ENCODE peak calls at places on chromosomes 5 and 9, in five cellular contexts. U is H1, R is HEK293T, K is HepG2, P is GM12878. E is an unnamed sample.
A peak's percentile ranks its signal among the peaks of the same experiment; 100 is the strongest.

GRCh38 chr9:134624119-134624826 is 17.3 kb upstream of the COL5A1 start:
- DNase-seq in U (no peak), R (no peak), K (no peak), P (no peak), E (no peak)

GRCh38 chr5:180399391-180399790 is 46.3 kb upstream of the GFPT2 start:
- DNase-seq in U (no peak), R (peak; percentile 10), K (no peak), P (no peak), E (no peak)

GRCh38 chr5:111655169-111655924 is 101.6 kb downstream of the NREP start:
- DNase-seq in U (no peak), R (no peak), K (peak; percentile 1), P (no peak), E (no peak)

GRCh38 chr5:148840531-148840930 is 14.1 kb downstream of the ADRB2 start:
- DNase-seq in U (no peak), R (no peak), K (no peak), P (no peak), E (no peak)

GRCh38 chr9:112166176-112167140 is 8.6 kb downstream of the SUSD1 start:
- DNase-seq in U (no peak), R (no peak), K (peak; percentile 47), P (no peak), E (no peak)

GRCh38 chr5:138900281-138900965 is 25.3 kb upstream of the LRRTM2 start:
- DNase-seq in U (no peak), R (no peak), K (no peak), P (no peak), E (no peak)

GRCh38 chr5:103293099-103293498 is 34.5 kb downstream of the MACIR start:
- DNase-seq in U (no peak), R (no peak), K (no peak), P (no peak), E (no peak)

GRCh38 chr5:37900692-37901091 is 60.9 kb upstream of the GDNF start:
- DNase-seq in U (no peak), R (peak; percentile 27), K (peak; percentile 29), P (no peak), E (no peak)

GRCh38 chr9:38359297-38359653 is 33.2 kb upstream of the ALDH1B1 start:
- DNase-seq in U (no peak), R (no peak), K (peak; percentile 47), P (no peak), E (no peak)

GRCh38 chr5:55923177-55923872 is 71.4 kb downstream of the IL6ST start:
- DNase-seq in U (peak; percentile 45), R (no peak), K (no peak), P (no peak), E (no peak)

GRCh38 chr5:32392039-32392438 is 52.5 kb downstream of the ZFR start:
- DNase-seq in U (no peak), R (no peak), K (no peak), P (no peak), E (no peak)

GRCh38 chr5:32387176-32387575 is 57.4 kb downstream of the ZFR start:
- DNase-seq in U (no peak), R (no peak), K (no peak), P (no peak), E (no peak)

GRCh38 chr5:32387841-32388240 is 56.7 kb downstream of the ZFR start:
- DNase-seq in U (no peak), R (no peak), K (no peak), P (no peak), E (no peak)

GRCh38 chr5:32390819-32391591 is 53.5 kb downstream of the ZFR start:
- DNase-seq in U (no peak), R (no peak), K (peak; percentile 74), P (no peak), E (no peak)

DNA sequence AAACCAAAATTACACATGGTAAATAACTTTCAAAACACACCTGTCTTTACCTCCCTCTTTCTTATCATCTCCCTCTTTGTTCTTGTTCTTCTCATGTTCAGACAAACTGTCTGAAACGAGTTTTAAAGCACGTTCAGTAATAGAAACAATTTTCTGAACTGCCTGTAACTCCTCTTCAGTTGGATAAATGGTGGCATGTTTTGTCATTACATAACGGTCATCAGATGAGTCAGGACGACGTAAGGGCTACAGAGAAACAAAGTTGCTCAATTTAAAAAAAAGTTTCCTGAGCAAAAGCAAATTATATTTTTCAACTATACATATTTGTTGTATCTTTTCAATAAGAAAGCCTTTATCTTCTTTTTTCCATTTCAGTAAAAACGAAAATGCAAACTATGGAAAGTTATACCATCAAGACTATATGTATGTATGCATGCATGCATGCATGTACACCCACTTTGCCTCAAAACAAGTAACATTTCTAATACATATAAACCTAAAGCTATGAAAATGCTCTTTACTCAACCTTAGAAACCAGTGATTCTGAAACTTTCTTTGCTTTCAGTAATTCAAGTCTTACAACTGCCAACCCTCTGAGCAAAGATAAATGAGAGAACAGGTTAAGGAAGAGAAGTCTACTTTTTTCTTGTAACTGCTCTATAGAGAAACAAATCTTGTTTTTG is 56.0 kb downstream of the ZFR start:
- DNase-seq in U (no peak), R (no peak), K (no peak), P (no peak), E (no peak)
- TF ChIP-seq SUZ12 in U (no peak), R (no peak), K (no peak), P (no peak), E (no peak)

GRCh38 chr9:2677927-2678889 is 39.1 kb upstream of the KCNV2 start:
- DNase-seq in U (no peak), R (no peak), K (no peak), P (no peak), E (no peak)
- TF ChIP-seq SUZ12 in U (no peak), R (no peak), K (no peak), P (no peak), E (no peak)

GRCh38 chr9:130426467-130426773 is 18.3 kb upstream of the ASS1 start:
- DNase-seq in U (no peak), R (no peak), K (no peak), P (no peak), E (no peak)
- TF ChIP-seq SUZ12 in U (no peak), R (no peak), K (no peak), P (no peak), E (no peak)

GRCh38 chr5:174951151-174951780 is 226.9 kb downstream of the MSX2 start:
- DNase-seq in U (peak; percentile 60), R (peak; percentile 87), K (peak; percentile 71), P (no peak), E (peak; percentile 66)
- TF ChIP-seq SUZ12 in U (no peak), R (no peak), K (no peak), P (no peak), E (no peak)

DNA sequence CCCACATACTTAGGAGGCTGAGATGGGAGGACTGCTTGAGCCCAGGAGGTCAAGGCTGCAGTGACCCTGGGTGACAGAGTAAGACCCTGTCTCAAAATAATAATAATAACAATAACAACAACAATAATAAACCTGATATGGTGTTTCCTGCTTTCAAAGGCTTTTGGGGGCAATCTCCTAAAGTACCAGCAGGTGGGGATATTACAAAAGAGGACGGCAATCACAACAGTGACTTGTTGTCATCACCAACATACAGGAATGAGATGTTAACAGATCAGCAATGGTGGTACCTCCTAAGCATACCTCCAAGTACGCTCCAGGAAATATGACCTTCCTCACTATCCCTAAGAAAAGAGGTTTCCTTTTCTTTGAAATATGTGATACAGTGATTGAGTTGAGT is 91.1 kb upstream of the RNF180 start:
- DNase-seq in U (peak; percentile 49), R (peak; percentile 45), K (peak; percentile 21), P (no peak), E (peak; percentile 20)
- TF ChIP-seq SUZ12 in U (no peak), R (no peak), K (no peak), P (no peak), E (no peak)

GRCh38 chr5:68898961-68899471 is 194.8 kb upstream of the SLC30A5 start:
- DNase-seq in U (no peak), R (no peak), K (no peak), P (no peak), E (peak; percentile 50)
- TF ChIP-seq SUZ12 in U (no peak), R (no peak), K (no peak), P (no peak), E (no peak)

GRCh38 chr5:116454417-116454927 is 120.2 kb downstream of the SEMA6A start:
- DNase-seq in U (no peak), R (no peak), K (no peak), P (peak; percentile 63), E (no peak)
- TF ChIP-seq SUZ12 in U (no peak), R (no peak), K (no peak), P (no peak), E (no peak)

GRCh38 chr9:137618105-137619067 is at the start of gene EHMT1:
- DNase-seq in U (peak; percentile 95), R (peak; percentile 98), K (peak; percentile 67), P (peak; percentile 32), E (peak; percentile 70)

GRCh38 chr9:137626448-137626847 is 7.6 kb downstream of the EHMT1 start:
- DNase-seq in U (no peak), R (no peak), K (no peak), P (no peak), E (no peak)

GRCh38 chr9:137619240-137620090 is 660 bp downstream of the EHMT1 start:
- DNase-seq in U (no peak), R (peak; percentile 50), K (no peak), P (no peak), E (no peak)

GRCh38 chr9:137620581-137620980 is 1.8 kb downstream of the EHMT1 start:
- DNase-seq in U (no peak), R (no peak), K (no peak), P (no peak), E (no peak)

DNA sequence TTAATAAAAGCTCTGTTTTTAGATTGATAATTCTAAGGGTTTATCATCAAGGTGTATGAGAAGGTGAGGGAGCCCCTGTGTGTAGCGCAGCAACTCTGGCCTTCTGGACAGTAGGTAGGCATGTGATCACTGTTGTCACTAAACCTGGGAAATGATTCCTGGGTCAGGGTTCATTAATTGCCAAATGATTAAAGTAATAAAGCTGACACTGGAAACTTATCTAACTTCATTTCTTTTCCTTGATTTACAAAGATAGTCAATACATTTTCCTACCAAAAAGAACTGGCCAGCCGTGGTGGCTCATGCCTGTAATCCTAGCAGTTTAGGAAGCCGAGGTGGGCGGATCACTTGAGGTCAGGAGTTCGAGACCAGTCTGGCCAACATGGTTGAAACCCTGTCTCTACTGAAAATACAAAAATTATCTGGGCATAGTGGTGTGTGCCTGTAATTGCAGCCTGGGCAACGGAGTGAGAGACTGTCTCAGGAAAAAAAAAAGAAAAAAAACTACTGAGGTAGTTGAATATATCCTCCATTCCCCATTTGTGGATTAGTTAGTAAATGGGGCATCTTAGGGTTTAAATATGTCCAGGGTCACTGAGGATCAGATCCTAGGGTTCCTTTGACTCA is 2.4 kb downstream of the EHMT1 start:
- DNase-seq in U (no peak), R (no peak), K (no peak), P (no peak), E (no peak)
- TF ChIP-seq SUZ12 in U (no peak), R (no peak), K (no peak), P (no peak), E (no peak)

GRCh38 chr5:21071986-21072385 is 1084.0 kb upstream of the CDH18 start:
- DNase-seq in U (no peak), R (no peak), K (no peak), P (no peak), E (no peak)
- TF ChIP-seq SUZ12 in U (no peak), R (no peak), K (no peak), P (no peak), E (no peak)